ENCODE peak calls at places on chromosomes 11 and 22, in six cellular contexts. One of them, this sample, is unnamed.

GRCh38 chr11:65743928-65744698 is 23.5 kb upstream of the RNASEH2C start:
- DNase-seq in right atrium auricular region: no peak
- DNase-seq in tibial nerve: no peak
- DNase-seq in sigmoid colon: no peak
- DNase-seq in HFFc6: no peak
- DNase-seq in colonic mucosa: peak
- DNase-seq in this sample: no peak

GRCh38 chr11:89347071-89347470 is 144.1 kb downstream of the NOX4 start:
- DNase-seq in sigmoid colon: no peak
- DNase-seq in HFFc6: no peak
- DNase-seq in colonic mucosa: no peak
- DNase-seq in right atrium auricular region: no peak
- DNase-seq in tibial nerve: no peak
- DNase-seq in this sample: no peak

GRCh38 chr22:26610072-26610958 is 7.5 kb downstream of the CRYBB1 start:
- DNase-seq in colonic mucosa: peak
- DNase-seq in sigmoid colon: no peak
- DNase-seq in HFFc6: peak
- DNase-seq in tibial nerve: no peak
- DNase-seq in right atrium auricular region: no peak
- DNase-seq in this sample: peak

GRCh38 chr11:64498151-64498550 is 92.9 kb upstream of the SLC22A12 start:
- DNase-seq in HFFc6: no peak
- DNase-seq in right atrium auricular region: no peak
- DNase-seq in tibial nerve: no peak
- DNase-seq in colonic mucosa: no peak
- DNase-seq in sigmoid colon: no peak
- DNase-seq in this sample: no peak

GRCh38 chr11:44564198-44564597 is 1.3 kb upstream of the CD82 start:
- DNase-seq in right atrium auricular region: no peak
- DNase-seq in colonic mucosa: peak
- DNase-seq in tibial nerve: no peak
- DNase-seq in sigmoid colon: no peak
- DNase-seq in HFFc6: no peak
- DNase-seq in this sample: no peak

GRCh38 chr11:75797796-75798195 is 17.2 kb upstream of the UVRAG start:
- DNase-seq in tibial nerve: no peak
- DNase-seq in right atrium auricular region: no peak
- DNase-seq in colonic mucosa: no peak
- DNase-seq in sigmoid colon: no peak
- DNase-seq in HFFc6: peak
- DNase-seq in this sample: no peak

GRCh38 chr11:123856444-123856843 is 29.0 kb downstream of the TMEM225 start:
- DNase-seq in tibial nerve: no peak
- DNase-seq in sigmoid colon: no peak
- DNase-seq in HFFc6: no peak
- DNase-seq in colonic mucosa: no peak
- DNase-seq in right atrium auricular region: no peak
- DNase-seq in this sample: no peak

GRCh38 chr22:25172153-25172552 is 27.5 kb upstream of the CRYBB3 start:
- DNase-seq in colonic mucosa: peak
- DNase-seq in right atrium auricular region: no peak
- DNase-seq in HFFc6: no peak
- DNase-seq in tibial nerve: no peak
- DNase-seq in sigmoid colon: no peak
- DNase-seq in this sample: no peak

GRCh38 chr22:32788884-32789624 is 12.5 kb upstream of the TIMP3 start:
- DNase-seq in sigmoid colon: peak
- DNase-seq in right atrium auricular region: no peak
- DNase-seq in colonic mucosa: no peak
- DNase-seq in tibial nerve: no peak
- DNase-seq in HFFc6: peak
- DNase-seq in this sample: no peak

GRCh38 chr11:57982763-57983162 is 40.9 kb upstream of the OR9Q1 start:
- DNase-seq in right atrium auricular region: no peak
- DNase-seq in sigmoid colon: no peak
- DNase-seq in HFFc6: no peak
- DNase-seq in tibial nerve: no peak
- DNase-seq in colonic mucosa: no peak
- DNase-seq in this sample: no peak

GRCh38 chr11:131934006-131934405 is 563.6 kb downstream of the NTM start:
- DNase-seq in sigmoid colon: no peak
- DNase-seq in tibial nerve: no peak
- DNase-seq in right atrium auricular region: no peak
- DNase-seq in colonic mucosa: no peak
- DNase-seq in HFFc6: no peak
- DNase-seq in this sample: no peak

GRCh38 chr22:43796567-43796966 is 15.5 kb downstream of the EFCAB6 start:
- DNase-seq in sigmoid colon: no peak
- DNase-seq in tibial nerve: no peak
- DNase-seq in HFFc6: peak
- DNase-seq in colonic mucosa: no peak
- DNase-seq in right atrium auricular region: no peak
- DNase-seq in this sample: no peak

GRCh38 chr11:116082256-116082655 is 578.0 kb upstream of the CADM1 start:
- DNase-seq in colonic mucosa: no peak
- DNase-seq in right atrium auricular region: no peak
- DNase-seq in tibial nerve: no peak
- DNase-seq in HFFc6: no peak
- DNase-seq in sigmoid colon: no peak
- DNase-seq in this sample: no peak

GRCh38 chr22:32591620-32592019 is 117.0 kb downstream of the FBXO7 start:
- DNase-seq in sigmoid colon: no peak
- DNase-seq in right atrium auricular region: no peak
- DNase-seq in HFFc6: peak
- DNase-seq in tibial nerve: no peak
- DNase-seq in colonic mucosa: no peak
- DNase-seq in this sample: no peak

GRCh38 chr11:119652907-119653659 is 75.9 kb downstream of the NECTIN1 start:
- DNase-seq in colonic mucosa: no peak
- DNase-seq in right atrium auricular region: no peak
- DNase-seq in sigmoid colon: no peak
- DNase-seq in tibial nerve: no peak
- DNase-seq in HFFc6: no peak
- DNase-seq in this sample: no peak

DNA sequence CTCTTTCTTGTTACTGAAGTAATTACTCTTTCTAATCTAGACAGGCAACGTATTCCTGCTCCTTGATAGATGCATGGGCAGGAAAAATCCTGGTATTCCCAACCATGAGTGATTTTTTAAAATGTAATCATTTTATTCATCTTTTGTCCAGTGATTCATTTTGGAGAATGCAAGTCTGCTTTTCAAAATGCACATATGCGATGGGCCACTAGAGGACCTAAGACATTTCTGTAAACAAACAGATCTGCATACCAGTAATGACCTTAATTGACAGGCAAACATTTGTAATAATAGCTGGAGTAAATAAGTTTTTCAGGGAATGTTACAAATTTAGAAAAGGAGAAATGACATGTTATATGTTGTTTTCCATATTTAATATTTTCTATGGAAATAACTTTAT is 1167.6 kb downstream of the JRKL start:
- DNase-seq in sigmoid colon: no peak
- DNase-seq in tibial nerve: no peak
- DNase-seq in HFFc6: no peak
- DNase-seq in right atrium auricular region: no peak
- DNase-seq in colonic mucosa: no peak
- DNase-seq in this sample: no peak
- TF ChIP-seq CTCF in sigmoid colon: no peak
- TF ChIP-seq CTCF in tibial nerve: no peak
- TF ChIP-seq CTCF in HFFc6: peak
- TF ChIP-seq CTCF in right atrium auricular region: peak
- TF ChIP-seq CTCF in colonic mucosa: no peak
- TF ChIP-seq CTCF in this sample: no peak

GRCh38 chr22:46115755-46116490 is 34.4 kb upstream of the PPARA start:
- DNase-seq in HFFc6: no peak
- DNase-seq in right atrium auricular region: no peak
- DNase-seq in colonic mucosa: no peak
- DNase-seq in tibial nerve: no peak
- DNase-seq in sigmoid colon: no peak
- DNase-seq in this sample: no peak

GRCh38 chr22:46117206-46118199 is 32.8 kb upstream of the PPARA start:
- DNase-seq in HFFc6: no peak
- DNase-seq in right atrium auricular region: no peak
- DNase-seq in sigmoid colon: no peak
- DNase-seq in colonic mucosa: no peak
- DNase-seq in tibial nerve: no peak
- DNase-seq in this sample: no peak

GRCh38 chr22:46114518-46115387 is 35.6 kb upstream of the PPARA start:
- DNase-seq in right atrium auricular region: no peak
- DNase-seq in HFFc6: no peak
- DNase-seq in colonic mucosa: no peak
- DNase-seq in sigmoid colon: no peak
- DNase-seq in tibial nerve: no peak
- DNase-seq in this sample: no peak

GRCh38 chr22:46115388-46115678 is 35.0 kb upstream of the PPARA start:
- DNase-seq in tibial nerve: no peak
- DNase-seq in HFFc6: no peak
- DNase-seq in colonic mucosa: no peak
- DNase-seq in sigmoid colon: no peak
- DNase-seq in right atrium auricular region: no peak
- DNase-seq in this sample: no peak

GRCh38 chr22:46116491-46116958 is 33.8 kb upstream of the PPARA start:
- DNase-seq in colonic mucosa: peak
- DNase-seq in right atrium auricular region: peak
- DNase-seq in tibial nerve: peak
- DNase-seq in sigmoid colon: peak
- DNase-seq in HFFc6: peak
- DNase-seq in this sample: peak
- TF ChIP-seq CTCF in colonic mucosa: peak
- TF ChIP-seq CTCF in right atrium auricular region: peak
- TF ChIP-seq CTCF in tibial nerve: peak
- TF ChIP-seq CTCF in sigmoid colon: peak
- TF ChIP-seq CTCF in HFFc6: peak
- TF ChIP-seq CTCF in this sample: peak

GRCh38 chr11:117483372-117483771 is 155.7 kb downstream of the CEP164 start:
- DNase-seq in HFFc6: no peak
- DNase-seq in sigmoid colon: no peak
- DNase-seq in tibial nerve: no peak
- DNase-seq in right atrium auricular region: no peak
- DNase-seq in colonic mucosa: no peak
- DNase-seq in this sample: no peak

GRCh38 chr11:117481885-117482284 is 154.2 kb downstream of the CEP164 start:
- DNase-seq in sigmoid colon: no peak
- DNase-seq in HFFc6: no peak
- DNase-seq in colonic mucosa: no peak
- DNase-seq in right atrium auricular region: no peak
- DNase-seq in tibial nerve: no peak
- DNase-seq in this sample: no peak

GRCh38 chr11:117484159-117484558 is 156.5 kb downstream of the CEP164 start:
- DNase-seq in colonic mucosa: no peak
- DNase-seq in sigmoid colon: no peak
- DNase-seq in HFFc6: no peak
- DNase-seq in tibial nerve: no peak
- DNase-seq in right atrium auricular region: no peak
- DNase-seq in this sample: no peak

GRCh38 chr11:117481036-117481435 is 153.4 kb downstream of the CEP164 start:
- DNase-seq in sigmoid colon: no peak
- DNase-seq in colonic mucosa: no peak
- DNase-seq in HFFc6: no peak
- DNase-seq in right atrium auricular region: no peak
- DNase-seq in tibial nerve: no peak
- DNase-seq in this sample: no peak

DNA sequence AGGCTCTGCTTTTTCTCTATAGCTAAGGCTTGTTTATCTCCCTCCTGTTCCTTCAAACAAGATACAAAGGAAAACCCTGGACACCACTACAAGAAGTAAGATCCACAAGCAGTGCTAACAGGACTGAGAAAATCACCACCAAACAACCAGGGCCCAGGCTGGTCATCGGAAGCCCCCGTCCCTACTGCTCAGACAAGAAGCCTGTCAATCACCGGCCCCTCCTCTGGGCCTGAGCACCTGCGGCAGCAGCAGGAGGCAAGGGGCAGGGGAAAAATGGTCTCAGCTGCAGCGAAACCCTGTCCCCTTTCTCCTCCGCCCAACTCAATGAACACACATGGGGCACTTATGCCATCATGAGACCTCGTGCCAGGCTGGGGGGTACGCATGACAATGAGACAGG is 155.2 kb downstream of the CEP164 start:
- DNase-seq in right atrium auricular region: no peak
- DNase-seq in tibial nerve: no peak
- DNase-seq in HFFc6: no peak
- DNase-seq in colonic mucosa: no peak
- DNase-seq in sigmoid colon: no peak
- DNase-seq in this sample: no peak
- TF ChIP-seq CTCF in right atrium auricular region: no peak
- TF ChIP-seq CTCF in tibial nerve: no peak
- TF ChIP-seq CTCF in HFFc6: no peak
- TF ChIP-seq CTCF in colonic mucosa: no peak
- TF ChIP-seq CTCF in sigmoid colon: no peak
- TF ChIP-seq CTCF in this sample: no peak

DNA sequence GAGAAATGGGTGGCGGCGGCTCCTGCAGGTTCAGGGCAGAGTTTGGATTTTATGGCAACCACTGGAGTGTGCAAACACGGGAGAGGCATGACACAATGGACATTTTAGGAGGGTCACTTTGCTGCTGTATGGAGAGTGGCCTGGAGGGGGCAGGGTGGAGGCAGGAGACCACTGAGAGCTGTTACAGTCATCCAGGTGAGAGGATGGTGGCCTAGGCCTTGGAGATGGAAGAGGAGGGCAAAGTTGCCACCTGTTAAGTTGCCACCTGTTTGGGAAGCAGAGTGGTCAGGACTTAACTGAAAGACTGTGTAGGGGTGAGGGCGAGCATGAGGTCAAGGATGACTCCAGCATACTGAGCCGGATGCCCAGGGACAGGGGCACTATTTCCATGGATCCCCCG is 2.3 kb upstream of the RAD9A start:
- DNase-seq in right atrium auricular region: no peak
- DNase-seq in HFFc6: no peak
- DNase-seq in sigmoid colon: no peak
- DNase-seq in colonic mucosa: peak
- DNase-seq in tibial nerve: peak
- DNase-seq in this sample: no peak
- TF ChIP-seq CTCF in right atrium auricular region: peak
- TF ChIP-seq CTCF in HFFc6: peak
- TF ChIP-seq CTCF in sigmoid colon: peak
- TF ChIP-seq CTCF in colonic mucosa: peak
- TF ChIP-seq CTCF in tibial nerve: peak
- TF ChIP-seq CTCF in this sample: peak

GRCh38 chr11:68891356-68891948 is 12.2 kb downstream of the MRPL21 start:
- DNase-seq in tibial nerve: no peak
- DNase-seq in right atrium auricular region: no peak
- DNase-seq in colonic mucosa: no peak
- DNase-seq in HFFc6: no peak
- DNase-seq in sigmoid colon: no peak
- DNase-seq in this sample: no peak

GRCh38 chr11:68890490-68891231 is 13.0 kb downstream of the MRPL21 start:
- DNase-seq in colonic mucosa: peak
- DNase-seq in sigmoid colon: peak
- DNase-seq in HFFc6: peak
- DNase-seq in tibial nerve: peak
- DNase-seq in right atrium auricular region: peak
- DNase-seq in this sample: peak

GRCh38 chr11:68892576-68892975 is 11.1 kb downstream of the MRPL21 start:
- DNase-seq in colonic mucosa: no peak
- DNase-seq in HFFc6: no peak
- DNase-seq in right atrium auricular region: no peak
- DNase-seq in tibial nerve: no peak
- DNase-seq in sigmoid colon: no peak
- DNase-seq in this sample: no peak

GRCh38 chr11:68893282-68893681 is 10.3 kb downstream of the MRPL21 start:
- DNase-seq in colonic mucosa: no peak
- DNase-seq in tibial nerve: no peak
- DNase-seq in sigmoid colon: no peak
- DNase-seq in right atrium auricular region: no peak
- DNase-seq in HFFc6: no peak
- DNase-seq in this sample: no peak

GRCh38 chr11:68889948-68890446 is 13.6 kb downstream of the MRPL21 start:
- DNase-seq in colonic mucosa: peak
- DNase-seq in sigmoid colon: peak
- DNase-seq in HFFc6: peak
- DNase-seq in right atrium auricular region: peak
- DNase-seq in tibial nerve: peak
- DNase-seq in this sample: peak
- TF ChIP-seq CTCF in colonic mucosa: no peak
- TF ChIP-seq CTCF in sigmoid colon: peak
- TF ChIP-seq CTCF in HFFc6: peak
- TF ChIP-seq CTCF in right atrium auricular region: peak
- TF ChIP-seq CTCF in tibial nerve: peak
- TF ChIP-seq CTCF in this sample: peak

This sample was measured in astrocyte of the cerebellum.